ENCODE peak calls at places on chromosomes 4 and X, in eight cellular contexts. P, T, J, E, U, Y, I and X are unnamed samples.

GRCh38 chr4:184536070-184536880 is 61.9 kb upstream of the IRF2 start:
- DNase-seq in T (no peak), I (peak; percentile 29), Y (no peak), E (no peak), P (no peak), U (no peak), J (peak; percentile 19), X (no peak)

GRCh38 chr4:168942985-168943384 is 67.1 kb downstream of the CBR4 start:
- DNase-seq in I (no peak), E (no peak), T (no peak), U (no peak), J (no peak), Y (no peak), P (peak; percentile 51), X (no peak)

GRCh38 chr4:3231431-3231980 is 17.5 kb upstream of the MSANTD1 start:
- DNase-seq in I (no peak), P (no peak), Y (no peak), U (no peak), E (no peak), J (no peak), T (no peak), X (no peak)

GRCh38 chr4:18695733-18696527 is 674.4 kb upstream of the LCORL start:
- DNase-seq in Y (no peak), I (no peak), T (no peak), E (no peak), P (no peak), J (no peak), U (no peak), X (no peak)

GRCh38 chrX:6095469-6095868 is 133.2 kb downstream of the NLGN4X start:
- DNase-seq in E (no peak), J (no peak), T (no peak), P (peak; percentile 47), U (no peak), I (no peak), Y (no peak), X (no peak)

GRCh38 chr4:100117749-100118148 is 72.5 kb downstream of the DDIT4L start:
- DNase-seq in P (no peak), T (no peak), I (no peak), E (no peak), Y (no peak), U (no peak), J (no peak), X (no peak)

GRCh38 chr4:159105063-159105414 is 2.2 kb downstream of the RAPGEF2 start:
- DNase-seq in E (no peak), U (no peak), P (no peak), Y (no peak), J (peak; percentile 61), T (no peak), I (no peak), X (no peak)

GRCh38 chr4:88335092-88335665 is 43.5 kb upstream of the HERC6 start:
- DNase-seq in J (no peak), T (no peak), I (peak; percentile 18), U (no peak), Y (no peak), P (peak; percentile 38), E (no peak), X (no peak)

GRCh38 chr4:104408893-104409292 is 85.8 kb downstream of the CXXC4 start:
- DNase-seq in I (no peak), J (no peak), E (no peak), U (no peak), P (no peak), Y (no peak), T (no peak), X (no peak)

GRCh38 chrX:63417649-63418048 is 66.5 kb upstream of the SPIN4 start:
- DNase-seq in P (no peak), Y (no peak), T (no peak), E (no peak), J (no peak), I (no peak), U (no peak), X (no peak)

GRCh38 chr4:121696140-121696640 is 590 bp downstream of the ANXA5 start:
- DNase-seq in I (peak; percentile 77), P (peak; percentile 80), J (peak; percentile 82), U (peak; percentile 85), T (peak; percentile 64), Y (peak; percentile 27), E (peak; percentile 58), X (peak; percentile 80)

GRCh38 chrX:115322375-115322774 is 32.9 kb downstream of the LUZP4 start:
- DNase-seq in E (no peak), I (no peak), T (no peak), P (no peak), J (no peak), Y (no peak), U (no peak), X (no peak)

GRCh38 chrX:12174358-12174757 is 36.1 kb downstream of the FRMPD4 start:
- DNase-seq in P (no peak), Y (no peak), U (no peak), T (no peak), J (no peak), E (no peak), I (no peak), X (no peak)

GRCh38 chrX:136779346-136779781 is 1.4 kb downstream of the ARHGEF6 start:
- DNase-seq in U (no peak), P (no peak), I (no peak), T (no peak), E (no peak), Y (no peak), J (no peak), X (no peak)

GRCh38 chrX:142251665-142252064 is 46.6 kb upstream of the MAGEC2 start:
- DNase-seq in P (no peak), I (no peak), J (peak; percentile 2), Y (no peak), E (no peak), T (no peak), U (no peak), X (no peak)

GRCh38 chrX:131828482-131828881 is 194.6 kb upstream of the STK26 start:
- DNase-seq in T (no peak), I (no peak), Y (no peak), P (no peak), U (no peak), J (no peak), E (no peak), X (no peak)

GRCh38 chr4:22356996-22357596 is 158.8 kb downstream of the ADGRA3 start:
- DNase-seq in Y (no peak), T (no peak), J (peak; percentile 26), P (no peak), I (no peak), E (no peak), U (no peak), X (no peak)

GRCh38 chrX:149830192-149830873 is 48.6 kb downstream of the MAGEA9 start:
- DNase-seq in T (no peak), Y (no peak), U (no peak), J (peak; percentile 42), I (no peak), P (peak; percentile 51), E (peak; percentile 22), X (no peak)

GRCh38 chr4:154569584-154569983 is 6.8 kb downstream of the FGB start:
- DNase-seq in U (no peak), E (no peak), I (no peak), Y (no peak), P (no peak), J (no peak), T (no peak), X (no peak)

GRCh38 chrX:15474058-15474457 is 19.1 kb downstream of the PIR start:
- DNase-seq in E (no peak), U (no peak), I (no peak), Y (no peak), P (no peak), J (peak; percentile 55), T (no peak), X (no peak)

GRCh38 chrX:15472523-15472922 is 20.6 kb downstream of the PIR start:
- DNase-seq in P (no peak), Y (no peak), I (no peak), U (no peak), E (no peak), T (no peak), J (peak; percentile 2), X (no peak)

GRCh38 chrX:15468036-15468435 is 25.1 kb downstream of the PIR start:
- DNase-seq in T (peak; percentile 20), P (no peak), E (no peak), U (no peak), J (peak; percentile 78), I (no peak), Y (no peak), X (no peak)

GRCh38 chrX:15469613-15470012 is 23.5 kb downstream of the PIR start:
- DNase-seq in E (no peak), T (no peak), U (no peak), J (no peak), I (no peak), P (no peak), Y (no peak), X (no peak)

DNA sequence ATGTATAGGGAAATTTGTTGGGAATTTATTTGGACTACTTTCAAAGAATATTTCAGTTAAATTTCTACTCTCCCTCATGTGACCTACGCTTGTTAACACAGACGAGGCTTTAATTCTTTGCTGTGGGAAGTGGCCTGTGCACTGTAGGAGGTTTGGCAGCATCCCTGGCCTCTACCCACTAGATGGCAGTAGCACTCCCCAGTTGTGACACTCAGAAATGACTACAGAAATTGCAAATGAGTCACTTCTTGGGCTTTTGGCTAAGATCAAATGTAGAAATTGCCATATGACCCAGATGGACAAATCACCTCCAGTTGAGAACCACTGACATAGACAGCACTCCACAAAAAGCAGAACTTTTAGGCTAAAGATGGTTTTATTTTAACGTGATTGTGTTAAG is 22.1 kb downstream of the PIR start:
- DNase-seq in I (peak; percentile 69), U (peak; percentile 42), P (peak; percentile 53), J (peak; percentile 68), Y (peak; percentile 7), T (no peak), E (peak; percentile 40), X (peak; percentile 18)
- H3K27ac ChIP-seq in I (no peak overlapping the region), U (no peak overlapping the region), P (no peak overlapping the region), J (peak overlapping the region; percentile 40), Y (no peak overlapping the region), T (no peak overlapping the region), E (no peak overlapping the region), X (no peak overlapping the region)

DNA sequence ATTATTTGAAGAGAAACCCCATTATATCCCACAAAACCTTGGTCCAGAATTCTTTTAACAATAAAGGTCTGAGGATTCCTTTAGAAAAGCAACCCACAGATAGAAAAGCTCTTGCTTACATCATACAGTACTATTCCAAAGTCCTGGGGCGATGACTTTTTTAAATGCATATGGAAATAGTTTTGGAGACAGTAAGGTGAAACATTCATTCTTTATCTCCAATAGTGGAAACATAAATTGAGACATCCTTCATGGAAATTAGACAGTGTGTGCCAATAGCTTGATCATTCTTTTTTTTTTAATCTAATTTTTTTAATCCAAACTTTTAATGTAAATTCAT is 85.7 kb upstream of the UCP1 start:
- DNase-seq in P (no peak), E (no peak), T (no peak), Y (no peak), J (no peak), I (no peak), U (no peak), X (no peak)
- H3K4me3 ChIP-seq in P (no peak overlapping the region), E (no peak overlapping the region), T (no peak overlapping the region), Y (no peak overlapping the region), J (no peak overlapping the region), I (no peak overlapping the region), U (no peak overlapping the region), X (no peak overlapping the region)

GRCh38 chr4:99021386-99021785 is 25.9 kb downstream of the METAP1 start:
- DNase-seq in P (no peak), I (no peak), T (no peak), J (no peak), E (no peak), U (no peak), Y (no peak), X (no peak)
- H3K9me3 ChIP-seq in P (no peaks in the 10 kb centered on the region), I (no peaks in the 10 kb centered on the region), T (peaks cover 16% of the 10 kb centered on the region), J (peaks cover 10% of the 10 kb centered on the region), E (peaks cover 7% of the 10 kb centered on the region), U (no peaks in the 10 kb centered on the region), Y (peaks cover 13% of the 10 kb centered on the region), X (peaks cover 20% of the 10 kb centered on the region)

GRCh38 chrX:47518105-47518504 is 35.1 kb upstream of the ZNF41 start:
- DNase-seq in T (no peak), E (no peak), Y (no peak), J (no peak), U (no peak), I (no peak), P (no peak), X (no peak)
- H3K27ac ChIP-seq in T (no peak overlapping the region), E (no peak overlapping the region), Y (no peak overlapping the region), J (no peak overlapping the region), U (no peak overlapping the region), I (no peak overlapping the region), P (no peak overlapping the region), X (no peak overlapping the region)